ENCODE peak calls at places on chromosomes 5 and 9, in six cellular contexts. One of them, this sample, is unnamed.
A peak's percentile ranks its signal among the peaks of the same experiment; 100 is the strongest.

GRCh38 chr9:95341262-95342011 is 23.9 kb upstream of the FANCC start:
- DNase-seq in breast epithelium: no peak
- DNase-seq in lower leg skin: no peak
- DNase-seq in sigmoid colon: no peak
- DNase-seq in testis: peak; percentile 63
- DNase-seq in adrenal gland: no peak
- DNase-seq in this sample: no peak

GRCh38 chr5:169804861-169805260 is 167.8 kb downstream of the DOCK2 start:
- DNase-seq in testis: no peak
- DNase-seq in sigmoid colon: no peak
- DNase-seq in breast epithelium: no peak
- DNase-seq in adrenal gland: no peak
- DNase-seq in lower leg skin: no peak
- DNase-seq in this sample: no peak

GRCh38 chr9:89590415-89590814 is 14.4 kb upstream of the GADD45G start:
- DNase-seq in adrenal gland: no peak
- DNase-seq in sigmoid colon: no peak
- DNase-seq in testis: no peak
- DNase-seq in lower leg skin: no peak
- DNase-seq in breast epithelium: no peak
- DNase-seq in this sample: no peak

GRCh38 chr5:122053181-122054109 is 24.6 kb downstream of the LOX start:
- DNase-seq in lower leg skin: no peak
- DNase-seq in sigmoid colon: peak; percentile 64
- DNase-seq in testis: no peak
- DNase-seq in adrenal gland: peak; percentile 12
- DNase-seq in breast epithelium: no peak
- DNase-seq in this sample: no peak

GRCh38 chr5:33180900-33181299 is 259.9 kb upstream of the TARS1 start:
- DNase-seq in testis: no peak
- DNase-seq in sigmoid colon: no peak
- DNase-seq in lower leg skin: no peak
- DNase-seq in breast epithelium: no peak
- DNase-seq in adrenal gland: no peak
- DNase-seq in this sample: peak; percentile 10

GRCh38 chr5:125058185-125058826 is 311.9 kb upstream of the ZNF608 start:
- DNase-seq in lower leg skin: no peak
- DNase-seq in breast epithelium: no peak
- DNase-seq in testis: no peak
- DNase-seq in adrenal gland: no peak
- DNase-seq in sigmoid colon: no peak
- DNase-seq in this sample: no peak

GRCh38 chr5:170333161-170333909 is 35.8 kb upstream of the LCP2 start:
- DNase-seq in adrenal gland: no peak
- DNase-seq in breast epithelium: no peak
- DNase-seq in sigmoid colon: no peak
- DNase-seq in testis: no peak
- DNase-seq in lower leg skin: no peak
- DNase-seq in this sample: peak; percentile 24

GRCh38 chr9:105040462-105040861 is 112.5 kb upstream of the ABCA1 start:
- DNase-seq in adrenal gland: no peak
- DNase-seq in sigmoid colon: no peak
- DNase-seq in testis: no peak
- DNase-seq in breast epithelium: no peak
- DNase-seq in lower leg skin: no peak
- DNase-seq in this sample: no peak

GRCh38 chr9:33473643-33474352 is at the start of gene NOL6:
- DNase-seq in adrenal gland: peak; percentile 99
- DNase-seq in sigmoid colon: peak; percentile 99
- DNase-seq in lower leg skin: peak; percentile 99
- DNase-seq in testis: peak; percentile 99
- DNase-seq in breast epithelium: peak; percentile 95
- DNase-seq in this sample: peak; percentile 100
- TF ChIP-seq POLR2A in adrenal gland: peak; percentile 49
- TF ChIP-seq POLR2A in sigmoid colon: no peak
- TF ChIP-seq POLR2A in lower leg skin: no peak
- TF ChIP-seq POLR2A in testis: no peak
- TF ChIP-seq POLR2A in breast epithelium: peak; percentile 56
- TF ChIP-seq POLR2A in this sample: peak; percentile 87

GRCh38 chr9:128149001-128149701 is at the start of gene LCN2:
- DNase-seq in testis: no peak
- DNase-seq in sigmoid colon: no peak
- DNase-seq in breast epithelium: peak; percentile 73
- DNase-seq in adrenal gland: peak; percentile 75
- DNase-seq in lower leg skin: no peak
- DNase-seq in this sample: no peak
- TF ChIP-seq POLR2A in testis: no peak
- TF ChIP-seq POLR2A in sigmoid colon: no peak
- TF ChIP-seq POLR2A in breast epithelium: no peak
- TF ChIP-seq POLR2A in adrenal gland: no peak
- TF ChIP-seq POLR2A in lower leg skin: no peak
- TF ChIP-seq POLR2A in this sample: no peak

GRCh38 chr5:191036-191948 is at the start of gene LRRC14B:
- DNase-seq in lower leg skin: no peak
- DNase-seq in sigmoid colon: peak; percentile 87
- DNase-seq in adrenal gland: no peak
- DNase-seq in testis: no peak
- DNase-seq in breast epithelium: peak; percentile 74
- DNase-seq in this sample: peak; percentile 37
- TF ChIP-seq POLR2A in lower leg skin: no peak
- TF ChIP-seq POLR2A in sigmoid colon: no peak
- TF ChIP-seq POLR2A in adrenal gland: no peak
- TF ChIP-seq POLR2A in testis: no peak
- TF ChIP-seq POLR2A in breast epithelium: no peak
- TF ChIP-seq POLR2A in this sample: no peak

DNA sequence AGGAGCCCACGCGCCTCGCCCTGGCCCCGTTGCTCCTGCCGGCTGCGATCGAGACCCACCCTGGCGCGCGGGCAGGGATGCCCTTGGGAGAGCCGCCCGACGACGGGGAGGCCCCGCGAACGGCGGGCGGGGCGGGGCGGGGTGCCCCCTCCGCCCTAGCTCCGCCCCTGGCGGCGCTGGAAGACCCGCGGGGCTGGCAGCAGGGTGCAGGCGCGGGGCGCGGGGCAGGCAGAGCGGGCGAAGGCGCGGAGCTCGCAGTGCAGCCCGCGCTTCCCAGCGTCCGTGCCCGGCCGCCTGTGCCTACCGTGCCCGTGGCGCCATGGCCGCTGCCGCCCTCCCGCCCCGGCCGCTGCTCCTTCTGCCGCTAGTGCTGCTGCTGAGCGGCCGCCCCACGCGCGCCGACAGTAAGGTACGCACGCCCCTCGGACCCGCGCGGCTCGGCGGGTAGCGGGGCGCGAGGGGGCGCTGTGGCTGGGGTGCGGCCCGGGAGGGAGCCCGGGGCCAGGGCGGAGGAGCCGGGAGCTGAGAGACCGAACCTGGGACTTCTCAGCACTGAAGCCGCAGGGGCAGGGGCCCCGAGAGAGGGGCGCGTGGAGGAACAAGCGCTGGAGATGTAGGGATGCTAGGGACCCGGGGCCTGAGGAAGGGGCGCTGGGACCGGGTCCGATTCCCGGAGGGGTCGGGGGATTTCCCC is at the start of gene OLFML2A:
- DNase-seq in testis: peak; percentile 30
- DNase-seq in lower leg skin: no peak
- DNase-seq in adrenal gland: no peak
- DNase-seq in sigmoid colon: peak; percentile 72
- DNase-seq in breast epithelium: peak; percentile 51
- DNase-seq in this sample: peak; percentile 42
- TF ChIP-seq POLR2A in testis: no peak
- TF ChIP-seq POLR2A in lower leg skin: no peak
- TF ChIP-seq POLR2A in adrenal gland: no peak
- TF ChIP-seq POLR2A in sigmoid colon: no peak
- TF ChIP-seq POLR2A in breast epithelium: no peak
- TF ChIP-seq POLR2A in this sample: no peak